ENCODE peak calls at places on chromosomes 6 and 20, in four cellular contexts. One of them, this sample, is unnamed.

GRCh38 chr6:38136547-38136946 is 317.0 kb downstream of the ZFAND3 start:
- DNase-seq in activated T-cell treated with anti-CD3 and anti-CD28 coated beads for 1 hour: no peak
- DNase-seq in cerebellum: no peak
- DNase-seq in activated CD4-positive, alpha-beta T cell treated with anti-CD3 and anti-CD28 coated beads, Interleukin-2, amount 50 U/mL, for 48 hours: no peak
- DNase-seq in this sample: no peak

GRCh38 chr6:37738216-37738615 is 40.5 kb upstream of the MDGA1 start:
- DNase-seq in activated T-cell treated with anti-CD3 and anti-CD28 coated beads for 1 hour: no peak
- DNase-seq in cerebellum: no peak
- DNase-seq in activated CD4-positive, alpha-beta T cell treated with anti-CD3 and anti-CD28 coated beads, Interleukin-2, amount 50 U/mL, for 48 hours: no peak
- DNase-seq in this sample: no peak

GRCh38 chr6:130376921-130377320 is 11.1 kb downstream of the TMEM200A start:
- DNase-seq in activated T-cell treated with anti-CD3 and anti-CD28 coated beads for 1 hour: no peak
- DNase-seq in cerebellum: no peak
- DNase-seq in activated CD4-positive, alpha-beta T cell treated with anti-CD3 and anti-CD28 coated beads, Interleukin-2, amount 50 U/mL, for 48 hours: no peak
- DNase-seq in this sample: no peak

GRCh38 chr6:52365871-52366540 is 4.1 kb downstream of the PAQR8 start:
- DNase-seq in activated T-cell treated with anti-CD3 and anti-CD28 coated beads for 1 hour: no peak
- DNase-seq in cerebellum: no peak
- DNase-seq in activated CD4-positive, alpha-beta T cell treated with anti-CD3 and anti-CD28 coated beads, Interleukin-2, amount 50 U/mL, for 48 hours: no peak
- DNase-seq in this sample: no peak

GRCh38 chr20:37406010-37406998 is 60.4 kb downstream of the SRC start:
- DNase-seq in activated T-cell treated with anti-CD3 and anti-CD28 coated beads for 1 hour: no peak
- DNase-seq in cerebellum: peak
- DNase-seq in activated CD4-positive, alpha-beta T cell treated with anti-CD3 and anti-CD28 coated beads, Interleukin-2, amount 50 U/mL, for 48 hours: peak
- DNase-seq in this sample: peak

GRCh38 chr6:168355716-168356522 is 36.3 kb upstream of the DACT2 start:
- DNase-seq in activated T-cell treated with anti-CD3 and anti-CD28 coated beads for 1 hour: no peak
- DNase-seq in cerebellum: no peak
- DNase-seq in activated CD4-positive, alpha-beta T cell treated with anti-CD3 and anti-CD28 coated beads, Interleukin-2, amount 50 U/mL, for 48 hours: peak
- DNase-seq in this sample: peak

GRCh38 chr6:109315331-109316129 is 66.7 kb downstream of the CD164 start:
- DNase-seq in activated T-cell treated with anti-CD3 and anti-CD28 coated beads for 1 hour: no peak
- DNase-seq in cerebellum: no peak
- DNase-seq in activated CD4-positive, alpha-beta T cell treated with anti-CD3 and anti-CD28 coated beads, Interleukin-2, amount 50 U/mL, for 48 hours: no peak
- DNase-seq in this sample: no peak

GRCh38 chr6:109308018-109308492 is 74.2 kb downstream of the CD164 start:
- DNase-seq in activated T-cell treated with anti-CD3 and anti-CD28 coated beads for 1 hour: no peak
- DNase-seq in cerebellum: no peak
- DNase-seq in activated CD4-positive, alpha-beta T cell treated with anti-CD3 and anti-CD28 coated beads, Interleukin-2, amount 50 U/mL, for 48 hours: peak
- DNase-seq in this sample: peak

GRCh38 chr20:24950836-24951525 is 1.9 kb downstream of the CST7 start:
- DNase-seq in activated T-cell treated with anti-CD3 and anti-CD28 coated beads for 1 hour: no peak
- DNase-seq in cerebellum: no peak
- DNase-seq in activated CD4-positive, alpha-beta T cell treated with anti-CD3 and anti-CD28 coated beads, Interleukin-2, amount 50 U/mL, for 48 hours: no peak
- DNase-seq in this sample: no peak

GRCh38 chr6:106476326-106477105 is 116.0 kb downstream of the CRYBG1 start:
- DNase-seq in activated T-cell treated with anti-CD3 and anti-CD28 coated beads for 1 hour: no peak
- DNase-seq in cerebellum: no peak
- DNase-seq in activated CD4-positive, alpha-beta T cell treated with anti-CD3 and anti-CD28 coated beads, Interleukin-2, amount 50 U/mL, for 48 hours: no peak
- DNase-seq in this sample: no peak

GRCh38 chr6:34308483-34308882 is 59.7 kb upstream of the SMIM29 start:
- DNase-seq in activated T-cell treated with anti-CD3 and anti-CD28 coated beads for 1 hour: no peak
- DNase-seq in cerebellum: no peak
- DNase-seq in activated CD4-positive, alpha-beta T cell treated with anti-CD3 and anti-CD28 coated beads, Interleukin-2, amount 50 U/mL, for 48 hours: no peak
- DNase-seq in this sample: no peak